ENCODE peak calls at places on chromosomes 4 and X, in seven cellular contexts. Y, X, L, Z, F, V and M are unnamed samples.

GRCh38 chrX:33339219-33339618 is 127.9 kb upstream of the DMD start:
- DNase-seq in Y (no peak), X (no peak), L (no peak), Z (no peak), F (no peak), V (no peak), M (no peak)

GRCh38 chrX:120761810-120762209 is 113.9 kb downstream of the CT47B1 start:
- DNase-seq in Y (no peak), X (no peak), L (peak), Z (no peak), F (no peak), V (no peak), M (no peak)

GRCh38 chrX:109268340-109268739 is 213.5 kb downstream of the GUCY2F start:
- DNase-seq in Y (no peak), X (no peak), L (no peak), Z (no peak), F (no peak), V (no peak), M (no peak)

GRCh38 chr4:73576366-73576765 is 43.9 kb downstream of the RASSF6 start:
- DNase-seq in Y (no peak), X (no peak), L (peak), Z (no peak), F (no peak), V (no peak), M (no peak)

GRCh38 chr4:157043131-157043530 is 32.8 kb upstream of the GLRB start:
- DNase-seq in Y (no peak), X (no peak), L (peak), Z (no peak), F (no peak), V (no peak), M (no peak)

GRCh38 chrX:32673193-32673592 is 538.2 kb downstream of the DMD start:
- DNase-seq in Y (no peak), X (peak), L (no peak), Z (no peak), F (no peak), V (no peak), M (no peak)

GRCh38 chrX:150269613-150270254 is 93.4 kb upstream of the MAMLD1 start:
- DNase-seq in Y (no peak), X (no peak), L (peak), Z (no peak), F (no peak), V (no peak), M (no peak)

GRCh38 chrX:38112566-38112965 is 106.2 kb downstream of the SYTL5 start:
- DNase-seq in Y (no peak), X (no peak), L (no peak), Z (no peak), F (no peak), V (no peak), M (no peak)

GRCh38 chrX:129540725-129541184 is 696 bp downstream of the OCRL start:
- DNase-seq in Y (peak), X (peak), L (no peak), Z (no peak), F (no peak), V (no peak), M (no peak)

GRCh38 chrX:14015941-14016340 is 13.8 kb downstream of the GEMIN8 start:
- DNase-seq in Y (no peak), X (no peak), L (no peak), Z (no peak), F (no peak), V (no peak), M (no peak)

GRCh38 chr4:8675383-8675782 is 82.8 kb downstream of the CPZ start:
- DNase-seq in Y (no peak), X (no peak), L (no peak), Z (no peak), F (no peak), V (no peak), M (no peak)

GRCh38 chr4:76589872-76590846 is 155.1 kb downstream of the SHROOM3 start:
- DNase-seq in Y (no peak), X (no peak), L (peak), Z (no peak), F (no peak), V (no peak), M (no peak)

GRCh38 chrX:13398073-13398823 is 78.4 kb upstream of the ATXN3L start:
- DNase-seq in Y (no peak), X (no peak), L (peak), Z (no peak), F (no peak), V (no peak), M (no peak)

GRCh38 chrX:72475338-72475737 is 97.3 kb downstream of the HDAC8 start:
- DNase-seq in Y (no peak), X (no peak), L (no peak), Z (no peak), F (no peak), V (no peak), M (no peak)

GRCh38 chrX:136318895-136319597 is 18.3 kb downstream of the ADGRG4 start:
- DNase-seq in Y (no peak), X (no peak), L (no peak), Z (no peak), F (no peak), V (no peak), M (no peak)

GRCh38 chrX:101091817-101092216 is 6.2 kb upstream of the CENPI start:
- DNase-seq in Y (no peak), X (no peak), L (no peak), Z (no peak), F (no peak), V (no peak), M (no peak)

GRCh38 chr4:84451546-84451945 is 47.5 kb downstream of the NKX6-1 start:
- DNase-seq in Y (no peak), X (no peak), L (peak), Z (no peak), F (no peak), V (no peak), M (no peak)
- TF ChIP-seq CTCF in Y (peak), X (no peak), L (peak), Z (peak), F (no peak), V (no peak), M (peak)

GRCh38 chr4:89590102-89590501 is 246.9 kb downstream of the SNCA start:
- DNase-seq in Y (no peak), X (no peak), L (no peak), Z (no peak), F (no peak), V (no peak), M (no peak)

GRCh38 chr4:89588366-89588765 is 248.6 kb downstream of the SNCA start:
- DNase-seq in Y (no peak), X (no peak), L (no peak), Z (no peak), F (no peak), V (no peak), M (no peak)

GRCh38 chr4:89587364-89587763 is 249.6 kb downstream of the SNCA start:
- DNase-seq in Y (no peak), X (no peak), L (no peak), Z (no peak), F (no peak), V (no peak), M (no peak)

GRCh38 chr4:89586318-89586717 is 250.6 kb downstream of the SNCA start:
- DNase-seq in Y (peak), X (no peak), L (no peak), Z (no peak), F (no peak), V (no peak), M (no peak)

DNA sequence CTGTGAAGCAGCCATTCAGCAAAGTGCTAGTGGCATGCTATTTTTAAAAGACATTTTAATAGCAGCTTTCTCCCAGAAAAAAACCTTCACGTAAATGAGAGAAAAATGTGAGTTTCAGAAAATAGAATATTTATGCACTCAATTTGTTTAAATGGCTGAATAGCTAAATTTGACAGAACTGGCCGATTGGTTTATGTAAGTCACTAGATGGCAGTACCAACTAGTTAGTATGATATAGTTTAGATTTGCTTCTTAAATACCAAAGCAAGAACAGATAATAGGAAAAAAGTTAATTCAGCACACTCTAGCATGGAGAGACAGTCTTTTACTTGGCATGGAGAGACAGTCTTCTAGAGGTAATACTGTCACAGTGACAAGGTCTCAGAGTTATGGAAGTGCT is 250.1 kb downstream of the SNCA start:
- DNase-seq in Y (no peak), X (no peak), L (no peak), Z (no peak), F (no peak), V (no peak), M (no peak)
- TF ChIP-seq CTCF in Y (no peak), X (no peak), L (peak), Z (peak), F (no peak), V (no peak), M (no peak)

GRCh38 chr4:87053802-87054767 is 119.3 kb downstream of the AFF1 start:
- DNase-seq in Y (peak), X (no peak), L (no peak), Z (no peak), F (no peak), V (no peak), M (peak)
- TF ChIP-seq CTCF in Y (no peak), X (no peak), L (no peak), Z (no peak), F (no peak), V (peak), M (no peak)

GRCh38 chr4:78923459-78924312 is 15.6 kb downstream of the PAQR3 start:
- DNase-seq in Y (no peak), X (no peak), L (no peak), Z (no peak), F (no peak), V (no peak), M (no peak)
- TF ChIP-seq CTCF in Y (peak), X (no peak), L (peak), Z (peak), F (no peak), V (no peak), M (no peak)